ENCODE peak calls at places on chromosomes 16 and 17, in six cellular contexts. One of them, this sample, is unnamed.

GRCh38 chr16:86994651-86995171 is 322.5 kb downstream of the C16orf95 start:
- DNase-seq in body of pancreas: no peak
- DNase-seq in cardiac muscle cell: no peak
- DNase-seq in fibroblast of lung: peak
- DNase-seq in RWPE1: peak
- DNase-seq in dorsolateral prefrontal cortex: no peak
- DNase-seq in this sample: no peak

GRCh38 chr17:75548839-75549238 is 23.3 kb downstream of the LLGL2 start:
- DNase-seq in cardiac muscle cell: no peak
- DNase-seq in dorsolateral prefrontal cortex: no peak
- DNase-seq in RWPE1: no peak
- DNase-seq in body of pancreas: no peak
- DNase-seq in fibroblast of lung: no peak
- DNase-seq in this sample: no peak

GRCh38 chr16:25014500-25015147 is 545 bp downstream of the ARHGAP17 start:
- DNase-seq in RWPE1: peak
- DNase-seq in dorsolateral prefrontal cortex: peak
- DNase-seq in body of pancreas: peak
- DNase-seq in cardiac muscle cell: peak
- DNase-seq in fibroblast of lung: peak
- DNase-seq in this sample: no peak

GRCh38 chr17:45020354-45021138 is 30.9 kb downstream of the DCAKD start:
- DNase-seq in cardiac muscle cell: no peak
- DNase-seq in fibroblast of lung: peak
- DNase-seq in RWPE1: no peak
- DNase-seq in dorsolateral prefrontal cortex: no peak
- DNase-seq in body of pancreas: peak
- DNase-seq in this sample: no peak

GRCh38 chr17:44960654-44961053 is 7.4 kb downstream of the C1QL1 start:
- DNase-seq in fibroblast of lung: no peak
- DNase-seq in dorsolateral prefrontal cortex: no peak
- DNase-seq in RWPE1: no peak
- DNase-seq in cardiac muscle cell: no peak
- DNase-seq in body of pancreas: no peak
- DNase-seq in this sample: no peak

GRCh38 chr17:59652119-59652518 is 32.4 kb downstream of the CLTC start:
- DNase-seq in body of pancreas: no peak
- DNase-seq in fibroblast of lung: peak
- DNase-seq in cardiac muscle cell: no peak
- DNase-seq in RWPE1: no peak
- DNase-seq in dorsolateral prefrontal cortex: no peak
- DNase-seq in this sample: no peak

GRCh38 chr17:81664051-81664470 is 2.3 kb downstream of the OXLD1 start:
- DNase-seq in fibroblast of lung: no peak
- DNase-seq in cardiac muscle cell: no peak
- DNase-seq in dorsolateral prefrontal cortex: no peak
- DNase-seq in RWPE1: no peak
- DNase-seq in body of pancreas: no peak
- DNase-seq in this sample: no peak

GRCh38 chr17:83186226-83186625 is 106.8 kb downstream of the METRNL start:
- DNase-seq in body of pancreas: peak
- DNase-seq in fibroblast of lung: no peak
- DNase-seq in RWPE1: no peak
- DNase-seq in cardiac muscle cell: no peak
- DNase-seq in dorsolateral prefrontal cortex: no peak
- DNase-seq in this sample: no peak

GRCh38 chr17:1716076-1716911 is 6.1 kb upstream of the TLCD2 start:
- DNase-seq in dorsolateral prefrontal cortex: peak
- DNase-seq in body of pancreas: peak
- DNase-seq in cardiac muscle cell: peak
- DNase-seq in fibroblast of lung: peak
- DNase-seq in RWPE1: peak
- DNase-seq in this sample: peak
- H3K27ac ChIP-seq in dorsolateral prefrontal cortex: peak
- H3K27ac ChIP-seq in body of pancreas: peak
- H3K27ac ChIP-seq in cardiac muscle cell: peak
- H3K27ac ChIP-seq in fibroblast of lung: peak
- H3K27ac ChIP-seq in RWPE1: peak
- H3K27ac ChIP-seq in this sample: peak

GRCh38 chr16:17346441-17346773 is 124.4 kb downstream of the XYLT1 start:
- DNase-seq in body of pancreas: no peak
- DNase-seq in cardiac muscle cell: no peak
- DNase-seq in dorsolateral prefrontal cortex: no peak
- DNase-seq in RWPE1: no peak
- DNase-seq in fibroblast of lung: no peak
- DNase-seq in this sample: no peak
- H3K27ac ChIP-seq in body of pancreas: no peak
- H3K27ac ChIP-seq in cardiac muscle cell: no peak
- H3K27ac ChIP-seq in dorsolateral prefrontal cortex: no peak
- H3K27ac ChIP-seq in RWPE1: no peak
- H3K27ac ChIP-seq in fibroblast of lung: no peak
- H3K27ac ChIP-seq in this sample: no peak

DNA sequence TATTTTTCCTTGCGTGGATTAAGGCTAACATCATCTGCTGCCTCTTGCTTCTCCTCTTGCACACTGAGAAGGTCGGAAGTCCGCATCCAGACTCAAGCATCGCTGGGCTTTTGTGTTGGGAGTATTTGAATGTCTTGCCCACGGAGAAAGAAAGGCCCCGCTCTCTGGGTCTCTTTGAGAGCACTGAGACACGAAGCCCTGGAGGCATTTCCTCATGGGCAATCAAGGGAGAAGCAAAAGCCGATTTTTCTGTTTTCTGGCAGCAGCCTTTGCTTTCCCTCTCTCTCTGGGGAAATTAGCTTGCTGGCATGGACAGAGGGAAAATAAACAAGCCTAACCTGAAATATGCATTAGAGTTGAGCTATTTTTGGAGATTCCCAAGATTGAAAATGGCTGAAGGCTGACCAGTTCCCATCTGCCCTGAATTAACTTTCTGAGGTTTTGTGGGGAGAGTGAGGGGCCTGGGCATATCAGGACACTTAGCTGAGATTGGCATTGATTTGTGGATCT is 238.6 kb downstream of the HAPSTR1 start:
- DNase-seq in RWPE1: no peak
- DNase-seq in body of pancreas: no peak
- DNase-seq in fibroblast of lung: no peak
- DNase-seq in cardiac muscle cell: no peak
- DNase-seq in dorsolateral prefrontal cortex: no peak
- DNase-seq in this sample: no peak
- H3K27ac ChIP-seq in RWPE1: no peak
- H3K27ac ChIP-seq in body of pancreas: no peak
- H3K27ac ChIP-seq in fibroblast of lung: no peak
- H3K27ac ChIP-seq in cardiac muscle cell: no peak
- H3K27ac ChIP-seq in dorsolateral prefrontal cortex: peak
- H3K27ac ChIP-seq in this sample: no peak

DNA sequence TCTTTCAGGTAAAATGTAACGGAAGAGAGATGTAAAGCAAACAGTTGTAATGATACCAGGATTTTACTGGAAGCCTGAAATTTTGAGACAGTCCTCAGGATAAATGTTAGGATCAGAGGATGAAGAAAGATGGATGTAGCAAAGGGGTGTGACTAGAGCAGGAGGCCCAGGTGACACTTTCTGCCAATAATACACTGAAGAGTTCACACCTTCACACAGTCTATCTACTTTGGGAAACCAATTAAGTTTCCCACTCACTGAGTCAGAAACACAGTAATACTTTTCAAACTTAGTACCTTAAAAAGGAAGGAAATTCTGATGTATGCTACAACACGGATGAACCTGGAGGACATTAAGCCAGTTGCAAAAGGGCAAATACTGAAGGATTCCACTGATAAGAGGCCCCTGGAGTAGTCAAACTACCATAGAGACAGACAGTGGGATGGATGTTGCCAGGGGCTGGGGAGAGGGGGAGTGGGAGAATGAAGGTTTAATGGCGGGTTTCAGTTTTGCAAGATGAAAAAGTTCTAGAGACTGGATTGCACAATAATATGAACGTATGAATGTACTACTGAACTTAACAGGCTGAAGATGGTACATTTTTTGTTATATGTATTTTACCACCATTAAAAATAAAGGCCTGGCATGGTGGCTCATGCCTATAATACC is 62.3 kb downstream of the CYTH1 start:
- DNase-seq in fibroblast of lung: no peak
- DNase-seq in dorsolateral prefrontal cortex: no peak
- DNase-seq in body of pancreas: no peak
- DNase-seq in cardiac muscle cell: no peak
- DNase-seq in RWPE1: no peak
- DNase-seq in this sample: no peak
- H3K27ac ChIP-seq in fibroblast of lung: no peak
- H3K27ac ChIP-seq in dorsolateral prefrontal cortex: peak
- H3K27ac ChIP-seq in body of pancreas: no peak
- H3K27ac ChIP-seq in cardiac muscle cell: no peak
- H3K27ac ChIP-seq in RWPE1: no peak
- H3K27ac ChIP-seq in this sample: no peak

GRCh38 chr17:20073056-20073979 is 64.2 kb downstream of the SPECC1 start:
- DNase-seq in dorsolateral prefrontal cortex: peak
- DNase-seq in fibroblast of lung: peak
- DNase-seq in RWPE1: no peak
- DNase-seq in cardiac muscle cell: no peak
- DNase-seq in body of pancreas: peak
- DNase-seq in this sample: no peak
- H3K27ac ChIP-seq in dorsolateral prefrontal cortex: peak
- H3K27ac ChIP-seq in fibroblast of lung: no peak
- H3K27ac ChIP-seq in RWPE1: no peak
- H3K27ac ChIP-seq in cardiac muscle cell: no peak
- H3K27ac ChIP-seq in body of pancreas: peak
- H3K27ac ChIP-seq in this sample: no peak

GRCh38 chr17:80270836-80271235 is 10.2 kb downstream of the RNF213 start:
- DNase-seq in fibroblast of lung: no peak
- DNase-seq in body of pancreas: peak
- DNase-seq in RWPE1: peak
- DNase-seq in cardiac muscle cell: peak
- DNase-seq in dorsolateral prefrontal cortex: no peak
- DNase-seq in this sample: no peak
- H3K27ac ChIP-seq in fibroblast of lung: no peak
- H3K27ac ChIP-seq in body of pancreas: no peak
- H3K27ac ChIP-seq in RWPE1: peak
- H3K27ac ChIP-seq in cardiac muscle cell: no peak
- H3K27ac ChIP-seq in dorsolateral prefrontal cortex: no peak
- H3K27ac ChIP-seq in this sample: no peak

GRCh38 chr16:84503751-84504395 is 586 bp downstream of the MEAK7 start:
- DNase-seq in body of pancreas: no peak
- DNase-seq in cardiac muscle cell: no peak
- DNase-seq in fibroblast of lung: peak
- DNase-seq in RWPE1: peak
- DNase-seq in dorsolateral prefrontal cortex: no peak
- DNase-seq in this sample: no peak

GRCh38 chr16:84502581-84502980 is 1.9 kb downstream of the MEAK7 start:
- DNase-seq in dorsolateral prefrontal cortex: no peak
- DNase-seq in cardiac muscle cell: no peak
- DNase-seq in body of pancreas: no peak
- DNase-seq in RWPE1: no peak
- DNase-seq in fibroblast of lung: peak
- DNase-seq in this sample: no peak

GRCh38 chr16:84500531-84500930 is 3.9 kb downstream of the MEAK7 start:
- DNase-seq in dorsolateral prefrontal cortex: no peak
- DNase-seq in RWPE1: no peak
- DNase-seq in fibroblast of lung: no peak
- DNase-seq in body of pancreas: no peak
- DNase-seq in cardiac muscle cell: no peak
- DNase-seq in this sample: no peak

GRCh38 chr16:84501077-84501735 is 3.3 kb downstream of the MEAK7 start:
- DNase-seq in cardiac muscle cell: no peak
- DNase-seq in RWPE1: peak
- DNase-seq in body of pancreas: no peak
- DNase-seq in dorsolateral prefrontal cortex: no peak
- DNase-seq in fibroblast of lung: peak
- DNase-seq in this sample: peak

GRCh38 chr16:84502075-84502474 is 2.4 kb downstream of the MEAK7 start:
- DNase-seq in cardiac muscle cell: no peak
- DNase-seq in RWPE1: peak
- DNase-seq in body of pancreas: no peak
- DNase-seq in fibroblast of lung: no peak
- DNase-seq in dorsolateral prefrontal cortex: no peak
- DNase-seq in this sample: no peak
- H3K27ac ChIP-seq in cardiac muscle cell: no peak
- H3K27ac ChIP-seq in RWPE1: peak
- H3K27ac ChIP-seq in body of pancreas: no peak
- H3K27ac ChIP-seq in fibroblast of lung: no peak
- H3K27ac ChIP-seq in dorsolateral prefrontal cortex: no peak
- H3K27ac ChIP-seq in this sample: peak

GRCh38 chr16:81476732-81477131 is 32.1 kb downstream of the CMIP start:
- DNase-seq in fibroblast of lung: no peak
- DNase-seq in dorsolateral prefrontal cortex: no peak
- DNase-seq in body of pancreas: no peak
- DNase-seq in cardiac muscle cell: no peak
- DNase-seq in RWPE1: no peak
- DNase-seq in this sample: no peak
- H3K27ac ChIP-seq in fibroblast of lung: no peak
- H3K27ac ChIP-seq in dorsolateral prefrontal cortex: no peak
- H3K27ac ChIP-seq in body of pancreas: no peak
- H3K27ac ChIP-seq in cardiac muscle cell: no peak
- H3K27ac ChIP-seq in RWPE1: no peak
- H3K27ac ChIP-seq in this sample: no peak

DNA sequence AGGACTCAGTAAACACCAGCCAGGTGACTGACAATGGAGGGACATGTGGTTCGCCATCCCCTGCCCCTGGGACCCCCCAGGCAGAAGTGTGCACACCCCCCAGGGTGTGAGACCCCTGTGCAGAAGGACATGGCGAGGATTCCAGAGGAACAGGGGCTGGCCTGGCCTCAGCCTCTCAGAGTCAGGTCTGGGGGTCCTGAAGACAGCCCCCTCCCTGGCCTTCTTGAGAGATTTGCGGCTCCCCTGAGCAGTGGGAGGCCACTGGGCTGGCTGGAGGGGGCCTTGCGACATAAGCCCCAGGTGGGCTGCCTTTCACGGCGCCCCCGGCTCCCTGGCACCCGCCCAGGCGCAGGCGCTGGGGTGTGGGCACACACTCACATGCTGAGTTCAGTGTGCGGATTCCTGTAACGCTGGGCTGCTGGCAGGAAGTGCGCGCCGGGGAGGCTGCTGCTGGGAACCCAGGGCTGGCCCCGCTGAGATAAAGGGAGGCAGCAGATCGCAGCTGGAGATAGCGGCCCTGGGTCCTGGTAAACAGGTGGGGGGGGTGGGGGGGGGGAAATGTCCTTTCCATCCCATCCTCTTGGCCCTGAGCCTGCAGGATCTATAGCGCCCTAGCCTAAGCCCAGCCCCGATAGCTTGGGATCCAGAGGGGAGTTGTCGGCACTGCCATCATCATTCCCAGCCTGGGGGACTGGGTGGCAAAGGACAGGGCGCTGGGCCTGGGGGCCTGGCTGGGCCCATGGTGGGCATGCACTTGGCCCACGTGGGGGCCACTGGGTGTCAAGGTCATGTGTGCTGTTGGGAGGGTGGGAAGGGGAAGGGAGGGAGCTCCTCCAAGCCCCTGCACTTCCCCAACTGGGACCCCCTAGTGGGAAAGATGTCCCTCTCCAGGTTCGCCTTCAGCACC is 27.1 kb downstream of the TMEM235 start:
- DNase-seq in fibroblast of lung: peak
- DNase-seq in body of pancreas: peak
- DNase-seq in cardiac muscle cell: no peak
- DNase-seq in dorsolateral prefrontal cortex: no peak
- DNase-seq in RWPE1: no peak
- DNase-seq in this sample: no peak
- H3K27ac ChIP-seq in fibroblast of lung: no peak
- H3K27ac ChIP-seq in body of pancreas: peak
- H3K27ac ChIP-seq in cardiac muscle cell: peak
- H3K27ac ChIP-seq in dorsolateral prefrontal cortex: peak
- H3K27ac ChIP-seq in RWPE1: no peak
- H3K27ac ChIP-seq in this sample: no peak

GRCh38 chr16:69193860-69194259 is 6.9 kb downstream of the SNTB2 start:
- DNase-seq in body of pancreas: peak
- DNase-seq in RWPE1: no peak
- DNase-seq in cardiac muscle cell: no peak
- DNase-seq in dorsolateral prefrontal cortex: no peak
- DNase-seq in fibroblast of lung: peak
- DNase-seq in this sample: no peak
- H3K27ac ChIP-seq in body of pancreas: peak
- H3K27ac ChIP-seq in RWPE1: no peak
- H3K27ac ChIP-seq in cardiac muscle cell: no peak
- H3K27ac ChIP-seq in dorsolateral prefrontal cortex: no peak
- H3K27ac ChIP-seq in fibroblast of lung: no peak
- H3K27ac ChIP-seq in this sample: no peak